ENCODE peak calls at places on chromosomes 1 and 21, in ten cellular contexts. C is NCI-H2107; P is fibroblast of lung; W is activated CD8-positive, alpha-beta memory T cell treated with anti-CD3 and anti-CD28 coated beads, Interleukin-2, amount 10 ng/mL, durations not matched to agents 7 days and 5 days; D is choroid plexus epithelial cell; Q is T-cell; H is body of pancreas; F is ELF-1; O is stimulated activated CD4-positive, alpha-beta T cell treated with anti-CD3 and anti-CD28 coated beads, Interleukin-1b, Interleukin-23, amount 100 ng/mL, for 24 hours; Z is Caki2. J is an unnamed sample.

GRCh38 chr21:31479714-31480113 is 135.7 kb upstream of the TIAM1 start:
- DNase-seq in H (no peak), C (no peak), W (no peak), P (no peak), Z (no peak), Q (no peak), D (no peak), O (no peak), F (no peak), J (no peak)

GRCh38 chr1:81437213-81437612 is 363.5 kb upstream of the ADGRL2 start:
- DNase-seq in W (no peak), Z (no peak), F (no peak), H (no peak), O (no peak), D (no peak), Q (no peak), C (no peak), P (no peak), J (no peak)

GRCh38 chr1:42157667-42158066 is 4.5 kb downstream of the GUCA2B start:
- DNase-seq in H (no peak), Z (no peak), D (no peak), Q (no peak), C (no peak), F (no peak), P (no peak), W (no peak), O (no peak), J (no peak)

GRCh38 chr1:173101589-173101988 is 50.8 kb upstream of the TNFSF18 start:
- DNase-seq in Q (no peak), F (no peak), Z (no peak), W (no peak), O (no peak), C (no peak), D (no peak), P (no peak), H (no peak), J (no peak)

GRCh38 chr1:199573047-199573446 is 454.5 kb upstream of the NR5A2 start:
- DNase-seq in O (no peak), D (no peak), C (no peak), P (no peak), Z (no peak), H (no peak), W (no peak), F (no peak), Q (no peak), J (no peak)

GRCh38 chr1:236795757-236796719 is 946 bp downstream of the MTR start:
- DNase-seq in H (peak), F (no peak), P (peak), Q (no peak), C (no peak), D (peak), W (no peak), Z (peak), O (no peak), J (no peak)

GRCh38 chr1:162223488-162223887 is 153.2 kb downstream of the SPATA46 start:
- DNase-seq in C (no peak), W (no peak), F (no peak), Q (no peak), Z (no peak), D (no peak), P (no peak), H (no peak), O (no peak), J (no peak)

GRCh38 chr21:34363733-34364132 is at the start of gene KCNE2:
- DNase-seq in P (no peak), D (no peak), C (no peak), H (no peak), Q (no peak), O (no peak), F (no peak), Z (no peak), W (peak), J (no peak)

GRCh38 chr1:9413877-9414213 is 121.2 kb downstream of the SPSB1 start:
- DNase-seq in C (no peak), P (peak), O (no peak), Q (no peak), W (no peak), Z (no peak), H (peak), D (no peak), F (no peak), J (no peak)

GRCh38 chr1:2962946-2963345 is 58.3 kb upstream of the ACTRT2 start:
- DNase-seq in D (no peak), O (no peak), Q (no peak), W (no peak), P (no peak), H (no peak), Z (no peak), F (no peak), C (no peak), J (no peak)

GRCh38 chr1:182120411-182121258 is 59.1 kb upstream of the ZNF648 start:
- DNase-seq in Z (peak), H (peak), O (no peak), W (peak), F (no peak), P (peak), Q (no peak), C (no peak), D (peak), J (no peak)

GRCh38 chr1:52659356-52659755 is 26.4 kb downstream of the SHISAL2A start:
- DNase-seq in O (no peak), F (no peak), H (no peak), W (peak), C (no peak), D (no peak), Q (no peak), P (peak), Z (peak), J (peak)

GRCh38 chr1:45654540-45655280 is 30.9 kb upstream of the CCDC17 start:
- DNase-seq in F (no peak), D (peak), W (no peak), C (no peak), O (no peak), Q (no peak), H (no peak), Z (no peak), P (no peak), J (no peak)

GRCh38 chr1:1889847-1890505 is 911 bp downstream of the GNB1 start:
- DNase-seq in C (no peak), O (no peak), D (peak), Q (no peak), P (peak), W (peak), F (no peak), H (peak), Z (peak), J (peak)

GRCh38 chr1:174976436-174977107 is 23.2 kb upstream of the CACYBP start:
- DNase-seq in H (no peak), W (no peak), Q (no peak), C (no peak), F (no peak), P (peak), Z (no peak), D (peak), O (no peak), J (no peak)